ENCODE peak calls at places on chromosomes 4 and X, in ten cellular contexts. T is omental fat pad, Q is nephron progenitor cell, Y is HEK293T, G is Ammon's horn, J is NCI-H1105, D is cerebellum, K is naive B cell, S is AG08395, P is NCI-H748 treated with DMSO at 0.1 percent for 48 hours. X is an unnamed sample.

GRCh38 chrX:39670281-39670680 is 427.5 kb downstream of the BCOR start:
- DNase-seq in T (no peak), Q (no peak), Y (no peak), G (no peak), J (no peak), D (no peak), K (no peak), S (no peak), P (no peak), X (no peak)

GRCh38 chr4:128600996-128601857 is 208.3 kb upstream of the JADE1 start:
- DNase-seq in T (peak), Q (no peak), Y (peak), G (peak), J (peak), D (peak), K (no peak), S (peak), P (peak), X (no peak)

GRCh38 chr4:20984011-20984836 is 284.0 kb downstream of the PACRGL start:
- DNase-seq in T (no peak), Q (peak), Y (no peak), G (peak), J (peak), D (peak), K (no peak), S (no peak), P (no peak), X (no peak)

GRCh38 chrX:154068560-154068959 is 29.0 kb downstream of the MECP2 start:
- DNase-seq in T (no peak), Q (no peak), Y (no peak), G (no peak), J (no peak), D (no peak), K (no peak), S (no peak), P (no peak), X (no peak)

GRCh38 chr4:4427886-4428285 is 41.0 kb downstream of the NSG1 start:
- DNase-seq in T (no peak), Q (no peak), Y (no peak), G (no peak), J (no peak), D (no peak), K (no peak), S (no peak), P (no peak), X (no peak)

GRCh38 chrX:153974726-153975286 is 2.3 kb downstream of the TMEM187 start:
- DNase-seq in T (no peak), Q (no peak), Y (no peak), G (no peak), J (no peak), D (no peak), K (no peak), S (no peak), P (no peak), X (no peak)

GRCh38 chrX:79573760-79574159 is 206.6 kb upstream of the ITM2A start:
- DNase-seq in T (no peak), Q (no peak), Y (no peak), G (no peak), J (no peak), D (no peak), K (no peak), S (no peak), P (no peak), X (no peak)

GRCh38 chr4:5979981-5980380 is 38.2 kb downstream of the C4orf50 start:
- DNase-seq in T (no peak), Q (peak), Y (peak), G (no peak), J (no peak), D (no peak), K (no peak), S (no peak), P (peak), X (no peak)

GRCh38 chr4:37976991-37977470 is 16.8 kb downstream of the PTTG2 start:
- DNase-seq in T (peak), Q (peak), Y (peak), G (peak), J (peak), D (peak), K (peak), S (peak), P (peak), X (peak)

GRCh38 chr4:137212601-137213000 is 319.7 kb downstream of the PCDH18 start:
- DNase-seq in T (no peak), Q (no peak), Y (no peak), G (peak), J (no peak), D (no peak), K (no peak), S (no peak), P (no peak), X (no peak)

GRCh38 chr4:107625503-107625902 is 94.5 kb downstream of the PAPSS1 start:
- DNase-seq in T (no peak), Q (no peak), Y (no peak), G (no peak), J (no peak), D (no peak), K (no peak), S (no peak), P (no peak), X (no peak)

GRCh38 chr4:74618659-74619058 is 173.7 kb downstream of the AREG start:
- DNase-seq in T (no peak), Q (no peak), Y (no peak), G (no peak), J (no peak), D (no peak), K (no peak), S (no peak), P (no peak), X (no peak)

X was measured in GDM1.